ENCODE peak calls at places on chromosomes 6 and 20, in four cellular contexts. One of them, this sample, is unnamed.

GRCh38 chr6:83952830-83953229 is 80.7 kb upstream of the MRAP2 start:
- DNase-seq in IMR-90: no peak
- DNase-seq in K562: no peak
- DNase-seq in keratinocyte: no peak
- DNase-seq in this sample: peak; percentile 11

GRCh38 chr6:2245103-2245953 is at the start of gene GMDS:
- DNase-seq in IMR-90: peak; percentile 91
- DNase-seq in K562: peak; percentile 98
- DNase-seq in keratinocyte: peak; percentile 30
- DNase-seq in this sample: peak; percentile 90

GRCh38 chr20:4661191-4661590 is 60.5 kb upstream of the PRND start:
- DNase-seq in IMR-90: no peak
- DNase-seq in K562: peak; percentile 16
- DNase-seq in keratinocyte: no peak
- DNase-seq in this sample: peak; percentile 21

GRCh38 chr6:158847786-158848185 is 28.6 kb upstream of the EZR start:
- DNase-seq in IMR-90: no peak
- DNase-seq in K562: no peak
- DNase-seq in keratinocyte: no peak
- DNase-seq in this sample: no peak

GRCh38 chr6:9467746-9468145 is 947.1 kb downstream of the TFAP2A start:
- DNase-seq in IMR-90: peak; percentile 67
- DNase-seq in K562: no peak
- DNase-seq in keratinocyte: no peak
- DNase-seq in this sample: no peak

GRCh38 chr6:111625511-111626331 is 20.0 kb upstream of the TRAF3IP2 start:
- DNase-seq in IMR-90: peak; percentile 84
- DNase-seq in K562: no peak
- DNase-seq in keratinocyte: no peak
- DNase-seq in this sample: peak; percentile 47

GRCh38 chr6:35687658-35688604 is 784 bp downstream of the FKBP5 start:
- DNase-seq in IMR-90: peak; percentile 57
- DNase-seq in K562: peak; percentile 58
- DNase-seq in keratinocyte: no peak
- DNase-seq in this sample: peak; percentile 72

GRCh38 chr6:33577718-33578117 is 2.4 kb downstream of the BAK1 start:
- DNase-seq in IMR-90: no peak
- DNase-seq in K562: no peak
- DNase-seq in keratinocyte: no peak
- DNase-seq in this sample: no peak

GRCh38 chr20:46151936-46152335 is 33.8 kb downstream of the CD40 start:
- DNase-seq in IMR-90: no peak
- DNase-seq in K562: peak; percentile 54
- DNase-seq in keratinocyte: no peak
- DNase-seq in this sample: no peak

GRCh38 chr6:1516742-1517520 is 92.8 kb upstream of the FOXC1 start:
- DNase-seq in IMR-90: no peak
- DNase-seq in K562: no peak
- DNase-seq in keratinocyte: no peak
- DNase-seq in this sample: no peak

GRCh38 chr6:75893058-75893775 is 144.2 kb downstream of the MYO6 start:
- DNase-seq in IMR-90: peak; percentile 80
- DNase-seq in K562: peak; percentile 27
- DNase-seq in keratinocyte: peak; percentile 41
- DNase-seq in this sample: peak; percentile 81

GRCh38 chr6:167398214-167399050 is 73.5 kb downstream of the TTLL2 start:
- DNase-seq in IMR-90: no peak
- DNase-seq in K562: no peak
- DNase-seq in keratinocyte: no peak
- DNase-seq in this sample: no peak

GRCh38 chr6:126110494-126111270 is 124.3 kb downstream of the TRMT11 start:
- DNase-seq in IMR-90: no peak
- DNase-seq in K562: peak; percentile 74
- DNase-seq in keratinocyte: no peak
- DNase-seq in this sample: no peak

GRCh38 chr6:129235167-129236072 is 352.5 kb downstream of the LAMA2 start:
- DNase-seq in IMR-90: no peak
- DNase-seq in K562: no peak
- DNase-seq in keratinocyte: no peak
- DNase-seq in this sample: no peak

GRCh38 chr6:27617046-27617687 is 144.3 kb upstream of the ZNF184 start:
- DNase-seq in IMR-90: no peak
- DNase-seq in K562: peak; percentile 19
- DNase-seq in keratinocyte: no peak
- DNase-seq in this sample: peak; percentile 52

GRCh38 chr20:10504893-10505292 is 69.8 kb downstream of the SLX4IP start:
- DNase-seq in IMR-90: peak; percentile 21
- DNase-seq in K562: no peak
- DNase-seq in keratinocyte: no peak
- DNase-seq in this sample: no peak

GRCh38 chr6:48766349-48766748 is 655.4 kb upstream of the PTCHD4 start:
- DNase-seq in IMR-90: peak; percentile 79
- DNase-seq in K562: no peak
- DNase-seq in keratinocyte: peak; percentile 42
- DNase-seq in this sample: no peak

GRCh38 chr20:44253528-44253927 is 6.4 kb downstream of the GDAP1L1 start:
- DNase-seq in IMR-90: no peak
- DNase-seq in K562: no peak
- DNase-seq in keratinocyte: no peak
- DNase-seq in this sample: no peak

GRCh38 chr6:108805611-108806181 is 42.5 kb upstream of the ARMC2 start:
- DNase-seq in IMR-90: no peak
- DNase-seq in K562: no peak
- DNase-seq in keratinocyte: no peak
- DNase-seq in this sample: no peak

GRCh38 chr6:44029489-44030185 is 97.6 kb downstream of the MRPL14 start:
- DNase-seq in IMR-90: peak; percentile 77
- DNase-seq in K562: no peak
- DNase-seq in keratinocyte: no peak
- DNase-seq in this sample: no peak

GRCh38 chr6:136889271-136890193 is 32.6 kb upstream of the SLC35D3 start:
- DNase-seq in IMR-90: no peak
- DNase-seq in K562: no peak
- DNase-seq in keratinocyte: no peak
- DNase-seq in this sample: no peak

GRCh38 chr6:131101911-131102680 is 33.2 kb upstream of the AKAP7 start:
- DNase-seq in IMR-90: peak; percentile 68
- DNase-seq in K562: no peak
- DNase-seq in keratinocyte: no peak
- DNase-seq in this sample: peak; percentile 62

GRCh38 chr20:419556-420168 is 11.6 kb downstream of the RBCK1 start:
- DNase-seq in IMR-90: no peak
- DNase-seq in K562: no peak
- DNase-seq in keratinocyte: no peak
- DNase-seq in this sample: no peak

GRCh38 chr6:127117979-127118504 is 429 bp upstream of the RSPO3 start:
- DNase-seq in IMR-90: no peak
- DNase-seq in K562: no peak
- DNase-seq in keratinocyte: no peak
- DNase-seq in this sample: peak; percentile 52

GRCh38 chr6:18820725-18821124 is 433.6 kb downstream of the RNF144B start:
- DNase-seq in IMR-90: no peak
- DNase-seq in K562: no peak
- DNase-seq in keratinocyte: no peak
- DNase-seq in this sample: no peak

GRCh38 chr6:128079026-128079425 is 178.2 kb upstream of the THEMIS start:
- DNase-seq in IMR-90: peak; percentile 44
- DNase-seq in K562: no peak
- DNase-seq in keratinocyte: no peak
- DNase-seq in this sample: no peak

GRCh38 chr6:140441256-140441655 is 1066.8 kb upstream of the CITED2 start:
- DNase-seq in IMR-90: peak; percentile 63
- DNase-seq in K562: peak; percentile 11
- DNase-seq in keratinocyte: no peak
- DNase-seq in this sample: peak; percentile 57

GRCh38 chr6:36113049-36113448 is 17.3 kb upstream of the MAPK13 start:
- DNase-seq in IMR-90: no peak
- DNase-seq in K562: no peak
- DNase-seq in keratinocyte: no peak
- DNase-seq in this sample: no peak

GRCh38 chr6:22940571-22941290 is 371.4 kb downstream of the HDGFL1 start:
- DNase-seq in IMR-90: no peak
- DNase-seq in K562: no peak
- DNase-seq in keratinocyte: no peak
- DNase-seq in this sample: no peak

GRCh38 chr20:37344506-37345338 is 1.2 kb upstream of the SRC start:
- DNase-seq in IMR-90: no peak
- DNase-seq in K562: no peak
- DNase-seq in keratinocyte: no peak
- DNase-seq in this sample: no peak

GRCh38 chr20:14051454-14051853 is 56.1 kb downstream of the MACROD2 start:
- DNase-seq in IMR-90: no peak
- DNase-seq in K562: no peak
- DNase-seq in keratinocyte: no peak
- DNase-seq in this sample: no peak

GRCh38 chr6:14922306-14922705 is 323.6 kb upstream of the JARID2 start:
- DNase-seq in IMR-90: no peak
- DNase-seq in K562: no peak
- DNase-seq in keratinocyte: no peak
- DNase-seq in this sample: no peak

GRCh38 chr6:14922706-14923105 is 323.2 kb upstream of the JARID2 start:
- DNase-seq in IMR-90: no peak
- DNase-seq in K562: no peak
- DNase-seq in keratinocyte: no peak
- DNase-seq in this sample: no peak

GRCh38 chr6:14921170-14921569 is 324.7 kb upstream of the JARID2 start:
- DNase-seq in IMR-90: peak; percentile 12
- DNase-seq in K562: no peak
- DNase-seq in keratinocyte: no peak
- DNase-seq in this sample: no peak

GRCh38 chr6:14924126-14925024 is 321.5 kb upstream of the JARID2 start:
- DNase-seq in IMR-90: peak; percentile 55
- DNase-seq in K562: no peak
- DNase-seq in keratinocyte: no peak
- DNase-seq in this sample: no peak

DNA sequence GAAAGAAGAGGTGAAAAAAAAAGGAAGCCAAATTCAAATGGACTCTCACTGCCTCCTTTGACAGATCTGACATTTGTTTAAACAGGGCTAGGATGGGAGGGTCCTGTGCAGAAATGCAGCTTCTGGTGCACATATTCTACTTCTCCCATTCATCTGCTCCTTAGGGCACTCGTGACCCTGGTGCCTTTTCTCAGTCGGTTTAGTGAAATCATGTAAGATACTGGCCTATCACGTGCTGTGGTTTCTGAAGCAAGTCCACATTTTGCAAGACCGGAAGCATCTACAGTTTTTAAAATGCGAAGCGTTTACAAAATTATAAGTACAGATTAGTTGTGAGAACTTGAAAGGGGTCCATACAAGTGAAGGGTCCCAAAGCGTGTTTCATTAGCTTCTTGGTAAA is 324.0 kb upstream of the JARID2 start:
- DNase-seq in IMR-90: no peak
- DNase-seq in K562: no peak
- DNase-seq in keratinocyte: no peak
- DNase-seq in this sample: no peak
- H3K9me1 ChIP-seq in IMR-90: peaks cover 14% of the 10 kb centered on the region
- H3K9me1 ChIP-seq in K562: no peaks in the 10 kb centered on the region
- H3K9me1 ChIP-seq in keratinocyte: no peaks in the 10 kb centered on the region
- H3K9me1 ChIP-seq in this sample: no peaks in the 10 kb centered on the region

DNA sequence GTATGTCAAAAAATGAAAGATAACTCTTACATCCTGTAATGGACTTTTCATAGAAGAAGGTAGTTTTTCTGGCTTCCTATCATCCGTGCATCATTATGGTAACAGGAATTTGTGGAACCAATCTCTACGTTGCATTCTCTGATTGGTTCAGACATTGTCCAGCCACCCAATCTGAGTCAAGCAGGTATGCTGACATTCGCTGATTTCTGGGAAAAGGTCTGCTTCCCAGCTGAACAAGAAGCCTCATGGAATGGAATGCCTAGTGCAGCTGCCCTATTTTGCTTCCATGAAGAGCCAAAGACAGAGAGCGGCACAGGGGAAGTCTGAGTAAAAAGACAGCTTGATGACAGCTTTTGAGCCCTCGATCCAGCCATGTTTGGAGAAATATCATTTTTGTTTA is 38.5 kb upstream of the TXLNB start:
- DNase-seq in IMR-90: no peak
- DNase-seq in K562: no peak
- DNase-seq in keratinocyte: no peak
- DNase-seq in this sample: no peak
- H3K9me1 ChIP-seq in IMR-90: no peaks in the 10 kb centered on the region
- H3K9me1 ChIP-seq in K562: no peaks in the 10 kb centered on the region
- H3K9me1 ChIP-seq in keratinocyte: no peaks in the 10 kb centered on the region
- H3K9me1 ChIP-seq in this sample: no peaks in the 10 kb centered on the region

GRCh38 chr6:144599615-144600014 is 314.5 kb downstream of the UTRN start:
- DNase-seq in IMR-90: no peak
- DNase-seq in K562: no peak
- DNase-seq in keratinocyte: no peak
- DNase-seq in this sample: no peak
- H3K9me1 ChIP-seq in IMR-90: no peaks in the 10 kb centered on the region
- H3K9me1 ChIP-seq in K562: no peaks in the 10 kb centered on the region
- H3K9me1 ChIP-seq in keratinocyte: no peaks in the 10 kb centered on the region
- H3K9me1 ChIP-seq in this sample: no peaks in the 10 kb centered on the region

GRCh38 chr20:50517817-50518154 is 7.6 kb downstream of the PTPN1 start:
- DNase-seq in IMR-90: no peak
- DNase-seq in K562: no peak
- DNase-seq in keratinocyte: no peak
- DNase-seq in this sample: no peak
- H3K9me1 ChIP-seq in IMR-90: peaks cover 35% of the 10 kb centered on the region
- H3K9me1 ChIP-seq in K562: no peaks in the 10 kb centered on the region
- H3K9me1 ChIP-seq in keratinocyte: peaks cover 7% of the 10 kb centered on the region
- H3K9me1 ChIP-seq in this sample: no peaks in the 10 kb centered on the region

This sample was measured in endothelial cell of umbilical vein.